ENCODE peak calls at places on chromosome 7, in eight cellular contexts. C is psoas muscle, W is LNCaP clone FGC, M is IMR-90, P is Peyer's patch, Y is hepatocyte, H is DND-41, U is SK-N-SH. T is an unnamed sample.

GRCh38 chr7:149489391-149490024 is 8.1 kb downstream of the ZNF746 start:
- DNase-seq in M (no peak), Y (no peak), P (no peak), C (peak; percentile 42), U (peak; percentile 59), H (peak; percentile 20), W (no peak), T (no peak)

GRCh38 chr7:17963281-17963680 is 23.0 kb upstream of the SNX13 start:
- DNase-seq in U (no peak), P (no peak), W (no peak), C (no peak), Y (no peak), H (no peak), M (peak; percentile 64), T (no peak)

GRCh38 chr7:137915266-137915665 is 68.5 kb upstream of the DGKI start:
- DNase-seq in P (no peak), M (no peak), W (no peak), U (no peak), C (no peak), H (no peak), Y (no peak), T (no peak)

GRCh38 chr7:135925205-135925604 is 52.0 kb downstream of the MTPN start:
- DNase-seq in Y (no peak), M (peak; percentile 16), W (no peak), P (no peak), H (no peak), C (no peak), U (no peak), T (no peak)

GRCh38 chr7:92758796-92759431 is 77.5 kb downstream of the CDK6 start:
- DNase-seq in C (no peak), Y (no peak), U (no peak), P (no peak), H (no peak), W (no peak), M (no peak), T (no peak)

GRCh38 chr7:96674565-96674964 is 35.1 kb downstream of the SEM1 start:
- DNase-seq in C (no peak), P (no peak), U (no peak), Y (no peak), M (no peak), H (no peak), W (no peak), T (no peak)

GRCh38 chr7:82714883-82715282 is 271.3 kb upstream of the CACNA2D1 start:
- DNase-seq in M (peak; percentile 46), H (no peak), U (no peak), P (no peak), C (no peak), W (no peak), Y (no peak), T (no peak)

GRCh38 chr7:17849504-17849903 is 90.8 kb downstream of the SNX13 start:
- DNase-seq in W (no peak), H (no peak), P (no peak), Y (no peak), M (peak; percentile 64), U (no peak), C (no peak), T (no peak)

GRCh38 chr7:45181286-45181960 is 23.8 kb downstream of the RAMP3 start:
- DNase-seq in U (no peak), C (peak; percentile 15), M (no peak), H (no peak), P (no peak), Y (no peak), W (no peak), T (no peak)

GRCh38 chr7:5591547-5591899 is 167.9 kb upstream of the TNRC18 start:
- DNase-seq in H (no peak), C (no peak), U (peak; percentile 70), Y (peak; percentile 36), P (no peak), M (peak; percentile 80), W (no peak), T (no peak)

GRCh38 chr7:22853138-22853537 is 30.5 kb upstream of the TOMM7 start:
- DNase-seq in H (no peak), W (no peak), Y (no peak), P (no peak), M (no peak), C (no peak), U (no peak), T (no peak)

GRCh38 chr7:22854158-22855048 is 31.8 kb upstream of the TOMM7 start:
- DNase-seq in C (peak; percentile 95), P (peak; percentile 88), W (no peak), H (peak; percentile 83), U (peak; percentile 29), Y (peak; percentile 74), M (peak; percentile 89), T (peak; percentile 78)

GRCh38 chr7:22851140-22851539 is 28.5 kb upstream of the TOMM7 start:
- DNase-seq in C (no peak), Y (no peak), P (no peak), W (no peak), U (no peak), H (no peak), M (no peak), T (no peak)

GRCh38 chr7:22855049-22855392 is 32.4 kb upstream of the TOMM7 start:
- DNase-seq in M (no peak), H (no peak), Y (no peak), W (no peak), P (no peak), C (no peak), U (no peak), T (no peak)

DNA sequence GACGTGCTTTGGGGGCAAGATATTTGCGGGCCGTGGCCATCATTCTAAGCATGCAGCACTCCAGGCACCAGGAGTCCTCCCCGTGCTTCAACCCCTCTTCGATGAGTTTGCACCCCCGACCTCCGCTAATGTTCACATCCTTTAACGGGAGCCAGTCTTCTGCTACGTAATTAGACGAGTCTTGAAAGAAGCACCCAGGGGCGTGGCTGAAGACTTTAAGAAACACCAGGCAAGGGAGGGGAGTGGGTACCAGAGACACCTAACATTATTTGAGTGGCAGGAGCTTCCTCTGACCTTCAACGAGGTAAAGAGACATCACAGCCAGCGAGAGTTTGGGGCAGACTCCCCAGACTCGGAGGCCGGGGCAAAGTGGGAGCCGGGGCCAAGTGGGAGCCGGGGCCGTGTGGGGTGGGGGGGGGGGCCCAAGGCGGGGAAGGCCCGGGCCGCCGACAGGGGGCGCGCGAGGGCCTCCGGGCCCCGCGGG is 31.1 kb upstream of the TOMM7 start:
- DNase-seq in M (no peak), P (peak; percentile 64), Y (no peak), C (no peak), W (no peak), U (peak; percentile 88), H (peak; percentile 74), T (peak; percentile 29)
- TF ChIP-seq CTCF in M (peak; percentile 54), P (no peak), Y (peak; percentile 65), C (no peak), W (peak; percentile 43), U (peak; percentile 51), H (peak; percentile 47), T (no peak)

GRCh38 chr7:24381919-24382505 is 98.0 kb downstream of the NPY start:
- DNase-seq in U (peak; percentile 74), Y (peak; percentile 54), C (no peak), M (no peak), W (peak; percentile 4), P (no peak), H (no peak), T (no peak)
- TF ChIP-seq CTCF in U (peak; percentile 65), Y (peak; percentile 70), C (peak; percentile 23), M (peak; percentile 15), W (peak; percentile 65), P (peak; percentile 62), H (peak; percentile 55), T (no peak)

GRCh38 chr7:16669581-16669980 is 23.6 kb downstream of the BZW2 start:
- DNase-seq in W (no peak), C (no peak), H (no peak), U (no peak), M (peak; percentile 62), P (no peak), Y (no peak), T (no peak)

GRCh38 chr7:16670021-16670420 is 24.0 kb downstream of the BZW2 start:
- DNase-seq in W (no peak), H (no peak), P (no peak), U (no peak), M (peak; percentile 82), Y (no peak), C (no peak), T (no peak)

GRCh38 chr7:16668978-16669377 is 23.0 kb downstream of the BZW2 start:
- DNase-seq in C (no peak), H (no peak), Y (no peak), U (no peak), W (no peak), M (no peak), P (no peak), T (no peak)

GRCh38 chr7:16667355-16667754 is 21.4 kb downstream of the BZW2 start:
- DNase-seq in U (no peak), C (no peak), M (no peak), Y (no peak), W (no peak), P (no peak), H (no peak), T (no peak)

DNA sequence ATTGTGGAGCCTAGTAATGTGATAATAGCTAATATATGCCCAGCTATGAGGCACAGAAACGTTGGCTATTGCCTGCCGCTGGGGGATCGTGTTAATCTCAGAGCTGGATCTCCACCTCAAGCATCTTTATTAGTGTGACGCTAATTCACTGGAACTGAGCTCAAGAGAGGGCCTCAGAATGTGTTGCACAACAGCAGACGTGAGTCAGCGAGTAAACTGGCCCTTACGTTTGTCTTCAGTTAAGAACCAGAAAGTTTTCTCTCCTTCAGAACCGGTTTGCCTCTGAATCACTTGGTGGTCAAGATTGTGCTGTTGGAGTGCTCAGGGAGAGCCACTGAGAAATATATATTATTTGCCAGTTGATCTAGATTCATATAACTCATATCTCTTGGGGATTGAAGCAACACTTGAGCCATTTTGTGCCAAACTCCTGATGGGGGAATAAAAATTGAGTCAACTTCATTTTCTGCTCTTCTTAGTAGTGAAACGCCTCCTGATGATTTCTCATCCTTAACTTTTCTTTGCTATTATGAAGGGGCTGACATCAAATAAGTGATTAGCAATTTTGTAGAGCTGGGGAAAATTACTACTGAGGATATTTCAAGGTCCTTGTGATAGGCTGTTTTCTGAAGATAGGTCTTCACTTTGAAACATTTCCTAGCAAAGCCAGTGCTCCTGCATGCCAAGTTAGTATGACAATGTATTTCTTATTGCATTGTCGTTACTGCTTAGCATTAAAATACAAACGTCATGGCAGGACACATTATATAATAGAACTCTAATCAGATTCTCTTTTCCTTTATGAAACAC is 22.3 kb downstream of the BZW2 start:
- DNase-seq in P (no peak), U (peak; percentile 54), W (peak; percentile 92), Y (peak; percentile 91), H (no peak), C (peak; percentile 82), M (peak; percentile 100), T (peak; percentile 76)
- TF ChIP-seq CTCF in P (no peak), U (peak; percentile 48), W (peak; percentile 7), Y (no peak), H (no peak), C (no peak), M (peak; percentile 29), T (no peak)

GRCh38 chr7:44138698-44139097 is 2.4 kb downstream of the MYL7 start:
- DNase-seq in Y (no peak), H (no peak), M (no peak), C (peak; percentile 36), W (no peak), U (no peak), P (no peak), T (no peak)
- TF ChIP-seq CTCF in Y (no peak), H (peak; percentile 24), M (no peak), C (no peak), W (no peak), U (no peak), P (no peak), T (no peak)

T was measured in omental fat pad.